ENCODE peak calls at places on chromosome 15, in five cellular contexts. M is stimulated activated CD4-positive, alpha-beta T cell treated with anti-CD3 and anti-CD28 coated beads, Interleukin-2, amount 100 ng/mL, for 48 hours; H is AG04450; S is iPS-NIHi11; I is fibroblast of the conjunctiva. F is an unnamed sample.

GRCh38 chr15:32113224-32113623 is 82.9 kb downstream of the CHRNA7 start:
- DNase-seq in M (no peak), H (no peak), S (no peak), I (no peak), F (no peak)

GRCh38 chr15:41561777-41562145 is 2.7 kb downstream of the TYRO3 start:
- DNase-seq in M (no peak), H (peak), S (peak), I (peak), F (no peak)

GRCh38 chr15:69457304-69458280 is 5.0 kb downstream of the RPLP1 start:
- DNase-seq in M (no peak), H (no peak), S (no peak), I (no peak), F (no peak)

GRCh38 chr15:69466733-69467132 is 14.1 kb downstream of the RPLP1 start:
- DNase-seq in M (no peak), H (no peak), S (no peak), I (no peak), F (no peak)

GRCh38 chr15:48781481-48782081 is 29.3 kb downstream of the CEP152 start:
- DNase-seq in M (no peak), H (no peak), S (no peak), I (no peak), F (no peak)

GRCh38 chr15:50181983-50182232 is at the start of gene SLC27A2:
- DNase-seq in M (no peak), H (no peak), S (peak), I (no peak), F (no peak)

GRCh38 chr15:66925721-66926120 is 139.7 kb upstream of the SMAD3 start:
- DNase-seq in M (no peak), H (no peak), S (peak), I (no peak), F (no peak)

GRCh38 chr15:68795298-68795848 is 25.3 kb downstream of the ANP32A start:
- DNase-seq in M (peak), H (no peak), S (peak), I (peak), F (no peak)

GRCh38 chr15:90211440-90212168 is 10.5 kb downstream of the SEMA4B start:
- DNase-seq in M (no peak), H (no peak), S (no peak), I (no peak), F (no peak)

GRCh38 chr15:67991706-67992105 is 62.4 kb upstream of the PIAS1 start:
- DNase-seq in M (no peak), H (no peak), S (no peak), I (no peak), F (no peak)